ENCODE peak calls at places on chromosomes 13 and 19, in eight cellular contexts. A is RPMI8226, H is T-helper 17 cell, E is astrocyte of the cerebellum, T is RPMI7951, W is left ventricle myocardium inferior, K is smooth muscle cell of the brain vasculature, U is NB4. D is an unnamed sample.

GRCh38 chr19:54179921-54180452 is 7.0 kb upstream of the TMC4 start:
- DNase-seq in A (peak; percentile 66), H (no peak), E (peak; percentile 79), T (peak; percentile 44), W (no peak), K (no peak), U (no peak), D (peak; percentile 89)

GRCh38 chr19:30085394-30085793 is 143.4 kb downstream of the URI1 start:
- DNase-seq in A (peak; percentile 70), H (no peak), E (no peak), T (no peak), W (no peak), K (no peak), U (peak; percentile 3), D (peak; percentile 8)

GRCh38 chr19:55549500-55550320 is 4.4 kb upstream of the SBK3 start:
- DNase-seq in A (peak; percentile 65), H (no peak), E (peak; percentile 80), T (peak; percentile 54), W (no peak), K (peak; percentile 46), U (no peak), D (no peak)

GRCh38 chr13:26011996-26012688 is 39.7 kb downstream of the SHISA2 start:
- DNase-seq in A (no peak), H (peak; percentile 23), E (no peak), T (peak; percentile 31), W (no peak), K (no peak), U (no peak), D (no peak)

GRCh38 chr13:111203742-111204386 is 88.8 kb downstream of the ARHGEF7 start:
- DNase-seq in A (no peak), H (no peak), E (no peak), T (no peak), W (no peak), K (no peak), U (no peak), D (no peak)

GRCh38 chr13:44432595-44432994 is 59.0 kb downstream of the SERP2 start:
- DNase-seq in A (no peak), H (no peak), E (no peak), T (peak; percentile 43), W (no peak), K (no peak), U (no peak), D (no peak)

GRCh38 chr13:59111711-59112110 is 1052.0 kb downstream of the DIAPH3 start:
- DNase-seq in A (no peak), H (no peak), E (peak; percentile 91), T (peak; percentile 41), W (no peak), K (peak; percentile 4), U (no peak), D (no peak)

GRCh38 chr13:41762796-41763195 is 198.1 kb downstream of the VWA8 start:
- DNase-seq in A (no peak), H (no peak), E (no peak), T (no peak), W (no peak), K (no peak), U (no peak), D (no peak)

GRCh38 chr19:41276231-41276630 is 12.1 kb downstream of the HNRNPUL1 start:
- DNase-seq in A (no peak), H (no peak), E (no peak), T (no peak), W (no peak), K (no peak), U (peak; percentile 13), D (peak; percentile 51)

GRCh38 chr19:28446511-28446910 is 766.4 kb downstream of the UQCRFS1 start:
- DNase-seq in A (no peak), H (no peak), E (no peak), T (no peak), W (no peak), K (no peak), U (no peak), D (no peak)

GRCh38 chr19:51887522-51888498 is at the start of gene ZNF577:
- DNase-seq in A (peak; percentile 83), H (peak; percentile 59), E (peak; percentile 83), T (peak; percentile 84), W (peak; percentile 93), K (peak; percentile 84), U (peak; percentile 93), D (peak; percentile 96)

GRCh38 chr19:28876604-28877123 is 336.3 kb downstream of the UQCRFS1 start:
- DNase-seq in A (no peak), H (no peak), E (no peak), T (no peak), W (no peak), K (no peak), U (no peak), D (no peak)

GRCh38 chr19:51691122-51692064 is 1.7 kb upstream of the SPACA6 start:
- DNase-seq in A (no peak), H (no peak), E (no peak), T (peak; percentile 40), W (no peak), K (no peak), U (no peak), D (peak; percentile 28)

GRCh38 chr19:17837972-17838371 is 9.8 kb downstream of the JAK3 start:
- DNase-seq in A (no peak), H (no peak), E (no peak), T (no peak), W (no peak), K (no peak), U (no peak), D (no peak)

GRCh38 chr19:54463531-54464043 is at the start of gene LENG9:
- DNase-seq in A (peak; percentile 100), H (peak; percentile 93), E (peak; percentile 95), T (peak; percentile 98), W (peak; percentile 98), K (peak; percentile 96), U (peak; percentile 97), D (peak; percentile 100)

GRCh38 chr19:6868341-6868740 is 19.0 kb upstream of the ADGRE1 start:
- DNase-seq in A (peak; percentile 90), H (no peak), E (no peak), T (peak; percentile 46), W (no peak), K (no peak), U (peak; percentile 74), D (no peak)

GRCh38 chr13:42002066-42002465 is 41.2 kb upstream of the VWA8 start:
- DNase-seq in A (no peak), H (no peak), E (no peak), T (no peak), W (no peak), K (no peak), U (no peak), D (no peak)

GRCh38 chr19:6773323-6773931 is 919 bp downstream of the VAV1 start:
- DNase-seq in A (peak; percentile 68), H (peak; percentile 32), E (no peak), T (no peak), W (peak; percentile 41), K (no peak), U (peak; percentile 79), D (no peak)

GRCh38 chr13:105019073-105019472 is 1516.4 kb downstream of the EFNB2 start:
- DNase-seq in A (no peak), H (no peak), E (no peak), T (no peak), W (no peak), K (no peak), U (no peak), D (no peak)

GRCh38 chr13:73090116-73090811 is 31.5 kb downstream of the KLF5 start:
- DNase-seq in A (no peak), H (no peak), E (peak; percentile 67), T (peak; percentile 81), W (no peak), K (no peak), U (peak; percentile 30), D (peak; percentile 64)

GRCh38 chr19:41031926-41032325 is 40.8 kb downstream of the CYP2B6 start:
- DNase-seq in A (no peak), H (no peak), E (no peak), T (peak; percentile 25), W (no peak), K (no peak), U (no peak), D (peak; percentile 0)

GRCh38 chr13:82136880-82137279 is 1745.4 kb downstream of the SLITRK1 start:
- DNase-seq in A (no peak), H (no peak), E (no peak), T (no peak), W (no peak), K (no peak), U (no peak), D (no peak)

GRCh38 chr13:102620512-102620911 is 23.7 kb downstream of the TPP2 start:
- DNase-seq in A (no peak), H (no peak), E (no peak), T (no peak), W (no peak), K (no peak), U (no peak), D (no peak)

GRCh38 chr13:42272776-42273175 is 824 bp downstream of the AKAP11 start:
- DNase-seq in A (no peak), H (no peak), E (no peak), T (no peak), W (no peak), K (no peak), U (no peak), D (no peak)

GRCh38 chr13:39406688-39407087 is 196.3 kb downstream of the LHFPL6 start:
- DNase-seq in A (no peak), H (no peak), E (no peak), T (no peak), W (no peak), K (no peak), U (no peak), D (no peak)

GRCh38 chr13:102197193-102197592 is 204.7 kb downstream of the FGF14 start:
- DNase-seq in A (no peak), H (no peak), E (no peak), T (peak; percentile 41), W (no peak), K (no peak), U (peak; percentile 17), D (no peak)

GRCh38 chr13:110879482-110879881 is 35.4 kb downstream of the ANKRD10 start:
- DNase-seq in A (no peak), H (no peak), E (no peak), T (no peak), W (no peak), K (no peak), U (no peak), D (no peak)

GRCh38 chr19:5259750-5260149 is 80.9 kb downstream of the PTPRS start:
- DNase-seq in A (no peak), H (no peak), E (no peak), T (no peak), W (no peak), K (no peak), U (no peak), D (no peak)

D was measured in cardiac muscle cell.